ENCODE peak calls at places on chromosomes 4 and X, in ten cellular contexts. J is IMR-90, W is right lobe of liver, Q is AG04450, Z is stomach, E is aorta, N is thoracic aorta, S is cardiac muscle cell, L is body of pancreas, T is left lung. D is an unnamed sample.

GRCh38 chrX:3638280-3638873 is 75.1 kb downstream of the PRKX start:
- DNase-seq in J (peak), W (no peak), Q (no peak), Z (peak), E (no peak), N (no peak), S (peak), L (peak), T (no peak), D (peak)

GRCh38 chr4:84070293-84070692 is 428.8 kb downstream of the NKX6-1 start:
- DNase-seq in J (no peak), W (no peak), Q (no peak), Z (no peak), E (no peak), N (no peak), S (no peak), L (no peak), T (no peak), D (no peak)

GRCh38 chr4:140078366-140078765 is 75.6 kb downstream of the MAML3 start:
- DNase-seq in J (peak), W (no peak), Q (no peak), Z (no peak), E (no peak), N (no peak), S (peak), L (no peak), T (no peak), D (peak)

GRCh38 chr4:88275949-88276515 is 8.3 kb downstream of the PPM1K start:
- DNase-seq in J (no peak), W (no peak), Q (no peak), Z (no peak), E (no peak), N (no peak), S (no peak), L (no peak), T (no peak), D (no peak)

GRCh38 chrX:274904-275475 is 6.2 kb upstream of the PLCXD1 start:
- DNase-seq in J (no peak), W (peak), Q (no peak), Z (peak), E (no peak), N (no peak), S (peak), L (no peak), T (peak), D (no peak)

GRCh38 chr4:125702406-125702805 is 387.7 kb downstream of the FAT4 start:
- DNase-seq in J (peak), W (no peak), Q (no peak), Z (no peak), E (no peak), N (no peak), S (no peak), L (no peak), T (no peak), D (no peak)

GRCh38 chr4:475962-476361 is 23.0 kb downstream of the ZNF721 start:
- DNase-seq in J (no peak), W (no peak), Q (no peak), Z (no peak), E (no peak), N (no peak), S (no peak), L (no peak), T (no peak), D (no peak)

GRCh38 chr4:8459867-8460453 is 19.4 kb downstream of the TRMT44 start:
- DNase-seq in J (no peak), W (no peak), Q (no peak), Z (no peak), E (no peak), N (no peak), S (no peak), L (no peak), T (no peak), D (no peak)

GRCh38 chr4:9989918-9990635 is 31.2 kb downstream of the SLC2A9 start:
- DNase-seq in J (no peak), W (no peak), Q (no peak), Z (no peak), E (no peak), N (no peak), S (no peak), L (no peak), T (no peak), D (no peak)

GRCh38 chrX:49177338-49177833 is 5.7 kb downstream of the PLP2 start:
- DNase-seq in J (no peak), W (no peak), Q (no peak), Z (no peak), E (no peak), N (no peak), S (no peak), L (no peak), T (no peak), D (no peak)

GRCh38 chr4:87235020-87235671 is 14.7 kb upstream of the KLHL8 start:
- DNase-seq in J (peak), W (no peak), Q (no peak), Z (no peak), E (no peak), N (no peak), S (no peak), L (no peak), T (no peak), D (no peak)

GRCh38 chrX:131677655-131678628 is 134.1 kb downstream of the OR13H1 start:
- DNase-seq in J (peak), W (peak), Q (no peak), Z (peak), E (no peak), N (no peak), S (peak), L (peak), T (no peak), D (no peak)

GRCh38 chr4:87103691-87104187 is 116.7 kb downstream of the KLHL8 start:
- DNase-seq in J (peak), W (no peak), Q (no peak), Z (no peak), E (no peak), N (no peak), S (peak), L (no peak), T (no peak), D (no peak)

GRCh38 chr4:77433102-77433733 is 172.4 kb upstream of the CXCL13 start:
- DNase-seq in J (peak), W (no peak), Q (no peak), Z (no peak), E (no peak), N (no peak), S (peak), L (no peak), T (no peak), D (peak)

GRCh38 chr4:120718979-120719566 is 203.5 kb downstream of the PRDM5 start:
- DNase-seq in J (peak), W (no peak), Q (peak), Z (no peak), E (no peak), N (no peak), S (peak), L (no peak), T (no peak), D (no peak)

GRCh38 chrX:82320554-82320953 is 1118.7 kb downstream of the SH3BGRL start:
- DNase-seq in J (no peak), W (no peak), Q (no peak), Z (no peak), E (no peak), N (no peak), S (no peak), L (no peak), T (no peak), D (no peak)

GRCh38 chr4:111323916-111324315 is 701.0 kb upstream of the PITX2 start:
- DNase-seq in J (peak), W (no peak), Q (no peak), Z (no peak), E (no peak), N (no peak), S (peak), L (no peak), T (no peak), D (no peak)

GRCh38 chr4:16750216-16750615 is 148.2 kb downstream of the LDB2 start:
- DNase-seq in J (no peak), W (no peak), Q (no peak), Z (no peak), E (no peak), N (no peak), S (no peak), L (no peak), T (no peak), D (no peak)

GRCh38 chrX:133350751-133351150 is 64.5 kb downstream of the GPC4 start:
- DNase-seq in J (no peak), W (peak), Q (no peak), Z (peak), E (no peak), N (no peak), S (peak), L (peak), T (no peak), D (peak)

GRCh38 chr4:79886557-79886956 is 186.5 kb downstream of the ANTXR2 start:
- DNase-seq in J (no peak), W (no peak), Q (no peak), Z (no peak), E (no peak), N (no peak), S (peak), L (no peak), T (no peak), D (no peak)

GRCh38 chr4:171281359-171281758 is 531.8 kb upstream of the GALNTL6 start:
- DNase-seq in J (no peak), W (no peak), Q (no peak), Z (no peak), E (no peak), N (no peak), S (no peak), L (no peak), T (no peak), D (no peak)

GRCh38 chr4:154928640-154929257 is 147.7 kb downstream of the RBM46 start:
- DNase-seq in J (peak), W (no peak), Q (peak), Z (no peak), E (no peak), N (no peak), S (peak), L (no peak), T (no peak), D (no peak)

GRCh38 chr4:48194986-48195773 is 61.1 kb upstream of the TXK start:
- DNase-seq in J (peak), W (no peak), Q (no peak), Z (no peak), E (no peak), N (no peak), S (no peak), L (no peak), T (no peak), D (no peak)

GRCh38 chr4:166941629-166942028 is 292.7 kb downstream of the SPOCK3 start:
- DNase-seq in J (no peak), W (no peak), Q (no peak), Z (no peak), E (no peak), N (no peak), S (no peak), L (no peak), T (no peak), D (no peak)

GRCh38 chrX:112768563-112768962 is 72.1 kb downstream of the AMOT start:
- DNase-seq in J (no peak), W (no peak), Q (no peak), Z (no peak), E (no peak), N (no peak), S (no peak), L (no peak), T (no peak), D (no peak)

GRCh38 chr4:10030946-10031662 is 9.8 kb upstream of the SLC2A9 start:
- DNase-seq in J (no peak), W (no peak), Q (no peak), Z (no peak), E (no peak), N (no peak), S (no peak), L (no peak), T (no peak), D (no peak)

GRCh38 chrX:103629295-103630170 is 758 bp downstream of the TCEAL1 start:
- DNase-seq in J (peak), W (peak), Q (peak), Z (peak), E (peak), N (no peak), S (peak), L (peak), T (peak), D (peak)

GRCh38 chr4:164926301-164926700 is 49.3 kb downstream of the APELA start:
- DNase-seq in J (no peak), W (no peak), Q (no peak), Z (no peak), E (no peak), N (no peak), S (no peak), L (no peak), T (no peak), D (no peak)

GRCh38 chrX:334331-334891 is 15.8 kb upstream of the GTPBP6 start:
- DNase-seq in J (no peak), W (no peak), Q (no peak), Z (no peak), E (peak), N (no peak), S (no peak), L (no peak), T (peak), D (no peak)

GRCh38 chr4:186808635-186809018 is 85.0 kb upstream of the FAT1 start:
- DNase-seq in J (peak), W (no peak), Q (peak), Z (no peak), E (no peak), N (no peak), S (peak), L (no peak), T (no peak), D (no peak)

GRCh38 chr4:108107116-108107515 is 61.6 kb downstream of the LEF1 start:
- DNase-seq in J (no peak), W (no peak), Q (no peak), Z (no peak), E (no peak), N (no peak), S (no peak), L (no peak), T (no peak), D (no peak)

GRCh38 chrX:71606536-71607216 is 11.6 kb downstream of the CXCR3 start:
- DNase-seq in J (no peak), W (no peak), Q (no peak), Z (no peak), E (peak), N (no peak), S (no peak), L (no peak), T (no peak), D (no peak)

GRCh38 chr4:184845367-184846011 is 19.7 kb upstream of the ACSL1 start:
- DNase-seq in J (peak), W (no peak), Q (peak), Z (no peak), E (no peak), N (no peak), S (peak), L (no peak), T (no peak), D (no peak)

GRCh38 chr4:143921160-143921559 is 15.8 kb upstream of the GYPE start:
- DNase-seq in J (no peak), W (no peak), Q (no peak), Z (no peak), E (no peak), N (no peak), S (peak), L (no peak), T (no peak), D (no peak)
- H3K27ac ChIP-seq in J (no peak), W (no peak), Q (no peak), Z (no peak), E (no peak), N (no peak), S (no peak), L (no peak), T (no peak), D (no peak)

DNA sequence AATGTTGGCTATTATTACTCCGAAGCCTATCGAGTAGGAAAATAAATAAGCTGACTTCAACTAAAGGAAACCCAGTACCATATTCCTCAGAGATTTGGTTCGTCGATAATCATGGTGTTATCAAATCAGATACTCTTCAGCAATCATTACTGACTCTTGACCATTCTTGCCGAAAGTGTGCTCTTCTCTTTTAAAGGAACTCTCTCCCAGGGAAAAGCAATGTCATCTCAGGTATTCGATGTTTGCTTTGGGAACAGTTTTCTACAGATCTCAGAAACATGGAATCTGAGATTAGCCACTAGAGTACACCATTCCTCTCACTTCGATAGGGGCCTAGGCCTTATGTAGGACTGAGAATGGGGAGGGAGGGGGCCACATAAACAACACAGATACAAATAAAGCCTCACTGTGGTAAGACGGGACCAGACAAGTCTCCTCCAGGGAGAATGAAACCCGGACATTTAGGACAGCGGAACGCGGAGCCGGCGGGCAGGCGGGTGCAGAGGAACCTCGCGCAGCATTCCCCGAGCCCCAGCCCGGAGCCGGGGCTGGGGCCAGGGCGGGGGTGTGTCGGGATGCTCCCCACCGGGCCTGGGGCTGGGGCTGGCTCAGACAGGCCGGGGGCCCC is 586 bp downstream of the DNAJB14 start:
- DNase-seq in J (peak), W (no peak), Q (no peak), Z (peak), E (peak), N (no peak), S (peak), L (no peak), T (peak), D (no peak)
- H3K27ac ChIP-seq in J (peak), W (peak), Q (peak), Z (peak), E (peak), N (peak), S (peak), L (peak), T (peak), D (peak)

GRCh38 chrX:11113731-11114130 is 2.6 kb downstream of the HCCS start:
- DNase-seq in J (peak), W (no peak), Q (no peak), Z (no peak), E (no peak), N (no peak), S (no peak), L (no peak), T (no peak), D (no peak)
- H3K27ac ChIP-seq in J (no peak), W (no peak), Q (no peak), Z (peak), E (no peak), N (no peak), S (no peak), L (no peak), T (no peak), D (no peak)

GRCh38 chr4:76246025-76246424 is 5.5 kb upstream of the FAM47E start:
- DNase-seq in J (no peak), W (no peak), Q (no peak), Z (no peak), E (no peak), N (no peak), S (no peak), L (no peak), T (no peak), D (no peak)
- H3K27ac ChIP-seq in J (no peak), W (no peak), Q (no peak), Z (no peak), E (no peak), N (no peak), S (no peak), L (no peak), T (no peak), D (no peak)

GRCh38 chrX:19604375-19604774 is 89.1 kb upstream of the MAP3K15 start:
- DNase-seq in J (no peak), W (no peak), Q (no peak), Z (no peak), E (no peak), N (no peak), S (no peak), L (no peak), T (no peak), D (no peak)
- H3K27ac ChIP-seq in J (no peak), W (no peak), Q (no peak), Z (no peak), E (no peak), N (no peak), S (no peak), L (no peak), T (no peak), D (no peak)

GRCh38 chr4:106583108-106583507 is 214.5 kb upstream of the GIMD1 start:
- DNase-seq in J (no peak), W (no peak), Q (no peak), Z (no peak), E (no peak), N (no peak), S (no peak), L (no peak), T (no peak), D (no peak)
- H3K27ac ChIP-seq in J (no peak), W (no peak), Q (no peak), Z (no peak), E (no peak), N (no peak), S (no peak), L (no peak), T (no peak), D (no peak)

DNA sequence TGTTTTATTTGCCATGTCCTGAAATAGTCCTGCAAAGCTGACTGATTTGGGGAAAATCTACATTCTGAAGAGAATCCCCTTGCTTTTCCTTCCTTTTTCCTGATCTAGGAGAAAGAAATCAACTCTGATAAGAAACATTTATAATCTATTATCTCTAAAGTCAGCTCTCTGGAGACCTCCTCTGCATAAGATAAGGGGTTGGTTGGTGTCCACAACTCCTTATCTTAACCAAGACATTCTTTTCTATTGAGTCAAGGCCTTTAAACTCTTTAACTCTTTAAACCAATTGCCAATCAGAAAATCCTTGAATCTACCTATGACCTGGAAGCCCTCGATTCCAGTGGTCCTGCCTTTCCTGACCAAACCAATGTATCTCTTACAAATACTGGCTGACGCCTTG is 373.6 kb upstream of the RASGEF1B start:
- DNase-seq in J (no peak), W (no peak), Q (no peak), Z (no peak), E (no peak), N (no peak), S (peak), L (no peak), T (no peak), D (no peak)
- H3K27ac ChIP-seq in J (no peak), W (no peak), Q (no peak), Z (no peak), E (no peak), N (no peak), S (no peak), L (no peak), T (no peak), D (no peak)